ENCODE peak calls at places on chromosomes 16 and 17, in nine cellular contexts. H is T follicular helper cell; L is activated T-cell treated with anti-CD3 and anti-CD28 coated beads, Interleukin-2, amount 50 U/mL, for 24 hours; I is NT2/D1; U is EH; F is IMR-90; Y is skeletal muscle cell; P is osteoblast; J is activated CD8-positive, alpha-beta memory T cell treated with anti-CD3 and anti-CD28 coated beads for 4 hours. T is an unnamed sample.

GRCh38 chr17:38583176-38583575 is 22.6 kb downstream of the SRCIN1 start:
- DNase-seq in P (no peak), Y (no peak), J (no peak), I (no peak), F (no peak), H (no peak), L (no peak), U (no peak), T (no peak)

GRCh38 chr17:42221886-42222745 is 27.8 kb upstream of the GHDC start:
- DNase-seq in H (peak), P (peak), Y (no peak), L (peak), J (peak), I (peak), F (peak), U (peak), T (peak)

GRCh38 chr17:58331815-58332719 is 3.5 kb upstream of the TSPOAP1 start:
- DNase-seq in U (no peak), P (peak), H (peak), J (peak), I (no peak), L (peak), F (no peak), Y (no peak), T (peak)

GRCh38 chr17:44354582-44355309 is 8.9 kb downstream of the FAM171A2 start:
- DNase-seq in L (peak), P (peak), F (no peak), Y (no peak), I (no peak), J (peak), U (no peak), H (peak), T (peak)

GRCh38 chr16:86872126-86872525 is 293.8 kb downstream of the FOXL1 start:
- DNase-seq in P (no peak), F (no peak), I (no peak), H (no peak), Y (no peak), J (no peak), L (no peak), U (no peak), T (no peak)

GRCh38 chr17:80294653-80295052 is 34.0 kb downstream of the RNF213 start:
- DNase-seq in H (no peak), P (peak), U (no peak), J (no peak), I (no peak), Y (no peak), L (no peak), F (no peak), T (no peak)

GRCh38 chr17:37605813-37606505 is 3.3 kb downstream of the SYNRG start:
- DNase-seq in L (no peak), Y (no peak), F (no peak), I (no peak), H (no peak), P (peak), J (no peak), U (peak), T (peak)

GRCh38 chr16:57893559-57894389 is 77.2 kb downstream of the CNGB1 start:
- DNase-seq in I (no peak), Y (peak), H (no peak), F (peak), P (peak), U (peak), L (no peak), J (no peak), T (peak)

GRCh38 chr17:72270530-72270929 is 149.7 kb downstream of the SOX9 start:
- DNase-seq in H (no peak), P (peak), I (no peak), U (peak), Y (peak), J (no peak), F (peak), L (no peak), T (no peak)

GRCh38 chr16:4915226-4915761 is 21.7 kb downstream of the PPL start:
- DNase-seq in F (peak), U (peak), Y (peak), P (peak), I (no peak), L (no peak), H (no peak), J (no peak), T (no peak)

GRCh38 chr17:28320215-28321061 is 1.4 kb downstream of the TMEM97 start:
- DNase-seq in F (no peak), H (no peak), J (no peak), L (no peak), U (no peak), P (no peak), I (no peak), Y (no peak), T (no peak)

GRCh38 chr16:14315683-14316320 is 244.7 kb downstream of the MRTFB start:
- DNase-seq in U (no peak), H (no peak), P (no peak), I (no peak), F (no peak), L (no peak), J (no peak), Y (no peak), T (no peak)

GRCh38 chr16:60091479-60091878 is 1357.4 kb upstream of the GOT2 start:
- DNase-seq in J (no peak), L (no peak), Y (no peak), I (no peak), F (no peak), U (no peak), P (no peak), H (no peak), T (no peak)

GRCh38 chr16:7086842-7087616 is 245.6 kb upstream of the RBFOX1 start:
- DNase-seq in Y (peak), U (no peak), I (peak), H (no peak), J (no peak), P (no peak), F (no peak), L (no peak), T (no peak)

GRCh38 chr17:80151333-80151732 is 4.4 kb upstream of the EIF4A3 start:
- DNase-seq in L (no peak), Y (peak), F (peak), U (peak), H (no peak), P (peak), I (no peak), J (no peak), T (no peak)

GRCh38 chr16:19113577-19114358 is at the start of gene ITPRIPL2:
- DNase-seq in U (peak), J (no peak), Y (no peak), F (peak), I (no peak), P (peak), H (no peak), L (peak), T (peak)

GRCh38 chr17:58277107-58277506 is 3.6 kb downstream of the MPO start:
- DNase-seq in F (peak), J (no peak), U (peak), L (no peak), H (no peak), P (peak), I (peak), Y (no peak), T (no peak)

GRCh38 chr16:87463722-87464690 is 28.8 kb downstream of the ZCCHC14 start:
- DNase-seq in F (peak), U (peak), I (no peak), L (peak), Y (peak), H (no peak), J (no peak), P (peak), T (peak)

GRCh38 chr17:21162394-21162775 is 35.6 kb downstream of the DHRS7B start:
- DNase-seq in J (no peak), U (no peak), L (no peak), Y (no peak), I (no peak), F (no peak), H (no peak), P (peak), T (no peak)

GRCh38 chr17:75096082-75096625 is 8.4 kb downstream of the SLC16A5 start:
- DNase-seq in U (peak), L (no peak), H (no peak), J (no peak), Y (no peak), I (no peak), P (peak), F (peak), T (peak)

GRCh38 chr17:39632153-39632941 is 4.6 kb upstream of the STARD3 start:
- DNase-seq in L (no peak), J (no peak), H (no peak), F (no peak), P (no peak), Y (no peak), U (no peak), I (no peak), T (no peak)

GRCh38 chr16:19014456-19014855 is 30.7 kb downstream of the TMC7 start:
- DNase-seq in U (peak), H (no peak), P (no peak), F (no peak), J (no peak), Y (no peak), I (no peak), L (no peak), T (peak)

GRCh38 chr17:76051071-76051467 is 21.2 kb downstream of the SRP68 start:
- DNase-seq in J (no peak), L (no peak), U (no peak), P (no peak), I (no peak), Y (no peak), F (no peak), H (no peak), T (no peak)

GRCh38 chr17:55134486-55135157 is 130.1 kb upstream of the HLF start:
- DNase-seq in Y (no peak), P (peak), H (no peak), U (peak), F (peak), I (no peak), J (no peak), L (no peak), T (no peak)

GRCh38 chr17:20206068-20206467 is 196.9 kb downstream of the SPECC1 start:
- DNase-seq in F (no peak), H (no peak), L (no peak), Y (no peak), P (no peak), I (no peak), J (no peak), U (peak), T (peak)

GRCh38 chr16:22699356-22699755 is 114.6 kb upstream of the HS3ST2 start:
- DNase-seq in U (no peak), P (no peak), L (no peak), Y (no peak), I (no peak), H (no peak), J (no peak), F (no peak), T (no peak)

GRCh38 chr16:12620150-12620549 is 183.5 kb downstream of the CPPED1 start:
- DNase-seq in F (no peak), I (no peak), U (no peak), L (no peak), Y (no peak), H (no peak), P (no peak), J (no peak), T (no peak)

GRCh38 chr17:76480676-76481075 is 13.3 kb downstream of the AANAT start:
- DNase-seq in I (no peak), P (no peak), Y (no peak), U (no peak), F (no peak), L (no peak), H (no peak), J (no peak), T (peak)

GRCh38 chr17:14205992-14206461 is 30.6 kb downstream of the CDRT15 start:
- DNase-seq in J (peak), U (no peak), H (peak), F (no peak), L (peak), P (no peak), I (no peak), Y (no peak), T (no peak)

GRCh38 chr16:88702364-88703210 is 3.6 kb downstream of the RNF166 start:
- DNase-seq in P (no peak), F (no peak), J (no peak), Y (no peak), L (peak), I (no peak), U (no peak), H (no peak), T (peak)

GRCh38 chr17:79230576-79230975 is 156.0 kb downstream of the ENGASE start:
- DNase-seq in J (no peak), H (no peak), U (no peak), Y (no peak), I (no peak), F (no peak), L (no peak), P (peak), T (no peak)

GRCh38 chr16:27463741-27464662 is 62.0 kb downstream of the IL21R start:
- DNase-seq in L (peak), H (peak), Y (no peak), U (no peak), I (no peak), F (no peak), J (peak), P (peak), T (no peak)

GRCh38 chr17:76816590-76817135 is 51.5 kb upstream of the MGAT5B start:
- DNase-seq in U (peak), L (peak), H (peak), P (peak), Y (no peak), J (no peak), I (peak), F (peak), T (peak)

GRCh38 chr17:78101542-78101941 is 27.0 kb downstream of the TMC6 start:
- DNase-seq in H (no peak), P (no peak), J (no peak), U (no peak), Y (no peak), L (no peak), I (no peak), F (no peak), T (no peak)

GRCh38 chr17:12665263-12666210 is at the start of gene MYOCD:
- DNase-seq in P (peak), I (peak), H (no peak), Y (no peak), U (peak), L (no peak), J (no peak), F (peak), T (no peak)

GRCh38 chr16:12412890-12413289 is 390.8 kb downstream of the CPPED1 start:
- DNase-seq in H (no peak), I (no peak), F (no peak), P (no peak), L (no peak), J (no peak), Y (no peak), U (no peak), T (no peak)

T was measured in Kasumi-1.